ENCODE peak calls at places on chromosomes 11 and 22, in nine cellular contexts. F, V, G, T, Y, C, L, N and U are unnamed samples.

GRCh38 chr11:19359425-19360000 is 118.8 kb upstream of the E2F8 start:
- DNase-seq in F (no peak), V (no peak), G (no peak), T (no peak), Y (no peak), C (no peak), L (peak), N (no peak), U (no peak)

GRCh38 chr11:119771210-119771770 is 42.3 kb upstream of the NECTIN1 start:
- DNase-seq in F (no peak), V (no peak), G (no peak), T (no peak), Y (no peak), C (no peak), L (no peak), N (no peak), U (no peak)

GRCh38 chr11:56841210-56841810 is 92.8 kb upstream of the OR9G4 start:
- DNase-seq in F (no peak), V (peak), G (peak), T (no peak), Y (peak), C (no peak), L (peak), N (no peak), U (no peak)

GRCh38 chr22:26169312-26170111 is at the start of gene SEZ6L:
- DNase-seq in F (no peak), V (no peak), G (no peak), T (no peak), Y (peak), C (peak), L (no peak), N (no peak), U (peak)

GRCh38 chr22:41034741-41035140 is 57.7 kb upstream of the EP300 start:
- DNase-seq in F (no peak), V (no peak), G (no peak), T (no peak), Y (no peak), C (no peak), L (no peak), N (no peak), U (no peak)

GRCh38 chr11:113618360-113618759 is 87.7 kb downstream of the TMPRSS5 start:
- DNase-seq in F (no peak), V (no peak), G (no peak), T (no peak), Y (no peak), C (no peak), L (peak), N (peak), U (no peak)

GRCh38 chr11:64559351-64560138 is 31.5 kb upstream of the SLC22A12 start:
- DNase-seq in F (no peak), V (no peak), G (no peak), T (no peak), Y (no peak), C (no peak), L (no peak), N (no peak), U (no peak)

GRCh38 chr11:47394322-47395224 is 13.8 kb upstream of the SLC39A13 start:
- DNase-seq in F (no peak), V (peak), G (no peak), T (no peak), Y (no peak), C (peak), L (peak), N (no peak), U (no peak)

GRCh38 chr22:45470871-45471270 is 31.8 kb upstream of the FBLN1 start:
- DNase-seq in F (no peak), V (no peak), G (no peak), T (no peak), Y (no peak), C (no peak), L (no peak), N (no peak), U (no peak)

GRCh38 chr11:66636411-66636810 is 2.1 kb upstream of the RBM4 start:
- DNase-seq in F (no peak), V (no peak), G (no peak), T (no peak), Y (no peak), C (no peak), L (no peak), N (no peak), U (no peak)

GRCh38 chr11:76606102-76606793 is 64.3 kb downstream of the LRRC32 start:
- DNase-seq in F (no peak), V (peak), G (no peak), T (peak), Y (no peak), C (no peak), L (no peak), N (peak), U (no peak)
- H3K27ac ChIP-seq in F (no peak), V (no peak), G (no peak), T (no peak), Y (no peak), C (no peak), L (no peak), N (no peak), U (no peak)

DNA sequence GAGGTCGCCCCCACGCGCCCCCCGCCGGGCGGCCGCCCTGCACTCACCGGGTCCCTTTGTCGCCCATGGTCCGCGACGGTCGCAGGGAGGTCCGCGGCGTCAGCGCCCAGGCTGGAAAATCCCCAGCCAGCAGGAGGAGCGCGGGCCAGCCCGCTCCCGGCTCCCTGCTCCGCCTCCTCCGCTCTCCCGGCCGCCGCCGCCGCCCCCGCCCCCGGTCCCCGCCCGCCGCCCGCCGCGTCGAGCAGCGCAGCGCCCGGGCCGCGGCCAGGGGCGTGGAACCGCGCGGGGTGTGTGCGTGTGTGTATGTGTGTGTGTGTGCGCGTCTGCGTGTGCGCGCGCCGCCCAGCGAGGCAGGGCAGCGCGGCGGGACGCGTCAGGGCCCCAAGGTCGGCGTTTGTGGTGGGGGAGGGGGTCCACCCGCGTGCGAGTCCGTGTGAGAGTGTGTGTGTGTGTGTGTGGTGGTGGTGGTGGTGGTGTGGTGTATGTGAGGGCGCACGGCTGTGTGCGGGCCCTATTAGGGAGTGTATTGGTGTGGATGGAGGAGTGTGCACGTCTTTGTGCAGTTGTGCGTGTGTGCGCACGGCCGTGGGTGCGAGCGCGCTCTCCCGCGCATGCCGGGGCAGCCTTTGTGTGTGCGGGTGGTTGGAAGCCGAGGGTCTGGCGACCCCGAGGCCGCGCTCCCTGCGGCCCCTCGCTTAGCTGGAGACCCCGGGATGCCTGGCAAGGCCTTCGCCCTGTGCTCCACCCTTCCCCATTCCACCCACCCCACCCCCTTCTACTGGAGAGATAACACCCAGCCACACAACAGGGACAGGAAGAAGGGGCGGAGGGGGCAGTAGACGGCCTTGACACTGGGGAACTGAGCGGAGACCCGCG is at the start of gene ARRB1:
- DNase-seq in F (peak), V (no peak), G (no peak), T (no peak), Y (peak), C (peak), L (no peak), N (no peak), U (peak)
- H3K27ac ChIP-seq in F (peak), V (no peak), G (peak), T (peak), Y (peak), C (peak), L (peak), N (no peak), U (peak)

GRCh38 chr11:44177905-44178304 is 82.4 kb downstream of the EXT2 start:
- DNase-seq in F (no peak), V (no peak), G (no peak), T (no peak), Y (no peak), C (no peak), L (no peak), N (no peak), U (no peak)

GRCh38 chr11:44178381-44178780 is 82.9 kb downstream of the EXT2 start:
- DNase-seq in F (no peak), V (no peak), G (no peak), T (no peak), Y (peak), C (no peak), L (peak), N (peak), U (no peak)

GRCh38 chr11:44179173-44179572 is 83.7 kb downstream of the EXT2 start:
- DNase-seq in F (no peak), V (no peak), G (no peak), T (no peak), Y (no peak), C (no peak), L (peak), N (no peak), U (no peak)

GRCh38 chr11:44176541-44177213 is 81.2 kb downstream of the EXT2 start:
- DNase-seq in F (no peak), V (no peak), G (no peak), T (no peak), Y (no peak), C (no peak), L (no peak), N (no peak), U (no peak)

GRCh38 chr11:44180107-44180506 is 84.6 kb downstream of the EXT2 start:
- DNase-seq in F (no peak), V (no peak), G (no peak), T (no peak), Y (no peak), C (no peak), L (no peak), N (no peak), U (no peak)
- H3K27ac ChIP-seq in F (no peak), V (no peak), G (no peak), T (no peak), Y (no peak), C (no peak), L (no peak), N (no peak), U (no peak)

DNA sequence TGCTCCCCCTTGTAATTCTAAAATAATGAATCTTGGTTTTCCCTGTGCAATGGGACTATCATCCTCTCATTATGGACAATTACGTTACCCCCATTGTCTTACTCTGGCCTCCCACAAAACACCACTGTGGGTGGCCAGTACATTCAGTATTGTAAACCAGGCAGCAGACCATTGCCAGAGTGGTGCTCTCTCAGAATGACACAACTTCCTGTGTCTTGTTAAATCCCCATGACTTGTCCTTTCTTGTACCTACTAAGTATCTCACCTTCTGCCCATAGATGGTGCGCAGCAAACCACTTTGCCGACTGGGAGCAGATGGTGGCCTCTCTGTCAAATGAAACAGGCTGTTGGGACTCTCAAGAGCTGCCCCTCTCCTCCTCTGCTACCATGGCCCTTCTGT is 287.1 kb upstream of the RAG2 start:
- DNase-seq in F (no peak), V (no peak), G (no peak), T (peak), Y (no peak), C (no peak), L (no peak), N (no peak), U (no peak)
- H3K27ac ChIP-seq in F (no peak), V (no peak), G (no peak), T (no peak), Y (no peak), C (no peak), L (no peak), N (no peak), U (no peak)

DNA sequence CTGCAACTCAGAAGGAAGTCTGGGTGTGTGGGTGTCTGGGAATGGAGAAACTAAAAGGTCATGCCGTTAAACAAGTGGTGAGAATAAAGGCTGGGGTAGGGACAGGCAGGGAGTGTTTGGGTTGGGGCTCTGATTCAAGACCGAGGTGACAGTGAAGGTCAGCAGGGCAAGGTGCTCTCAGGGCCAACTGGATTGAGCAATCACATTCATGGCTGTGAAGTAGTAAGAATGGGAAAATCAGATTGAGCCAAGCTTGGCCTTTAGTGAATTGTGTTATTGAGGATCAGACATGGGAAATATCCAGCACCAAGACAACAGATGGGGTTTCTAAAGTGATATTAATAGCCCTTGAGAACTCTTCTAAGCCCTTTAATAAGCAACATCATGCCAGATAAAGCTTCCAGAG is 24.3 kb downstream of the SCN3B start:
- DNase-seq in F (no peak), V (no peak), G (no peak), T (no peak), Y (no peak), C (no peak), L (no peak), N (no peak), U (no peak)
- H3K27ac ChIP-seq in F (no peak), V (no peak), G (no peak), T (no peak), Y (no peak), C (no peak), L (no peak), N (no peak), U (no peak)